ENCODE peak calls at places on chromosomes 13 and 19, in four cellular contexts. One of them, this sample, is unnamed. For H3K4me1 and H4K20me1, the result is how much of the 10 kb centered on the place peaks cover.

GRCh38 chr13:51541809-51542258 is 42.4 kb upstream of the WDFY2 start:
- DNase-seq in hepatocyte: no peak
- DNase-seq in GM23338: no peak
- DNase-seq in neural progenitor cell: no peak
- DNase-seq in this sample: no peak

GRCh38 chr19:19039901-19040300 is 6.5 kb downstream of the ARMC6 start:
- DNase-seq in hepatocyte: no peak
- DNase-seq in GM23338: no peak
- DNase-seq in neural progenitor cell: no peak
- DNase-seq in this sample: no peak

GRCh38 chr19:37505958-37506386 is 767 bp upstream of the ZNF793 start:
- DNase-seq in hepatocyte: peak
- DNase-seq in GM23338: peak
- DNase-seq in neural progenitor cell: no peak
- DNase-seq in this sample: no peak

GRCh38 chr19:10295305-10295846 is 5.6 kb downstream of the ICAM5 start:
- DNase-seq in hepatocyte: no peak
- DNase-seq in GM23338: peak
- DNase-seq in neural progenitor cell: peak
- DNase-seq in this sample: peak

GRCh38 chr13:96044238-96044637 is 9.0 kb downstream of the UGGT2 start:
- DNase-seq in hepatocyte: no peak
- DNase-seq in GM23338: no peak
- DNase-seq in neural progenitor cell: no peak
- DNase-seq in this sample: no peak

GRCh38 chr19:50481351-50482149 is 4.9 kb upstream of the GARIN5A start:
- DNase-seq in hepatocyte: no peak
- DNase-seq in GM23338: no peak
- DNase-seq in neural progenitor cell: no peak
- DNase-seq in this sample: no peak

GRCh38 chr13:36323951-36324566 is 22.1 kb downstream of the SPART start:
- DNase-seq in hepatocyte: no peak
- DNase-seq in GM23338: no peak
- DNase-seq in neural progenitor cell: no peak
- DNase-seq in this sample: no peak

GRCh38 chr13:31927219-31927653 is 104.3 kb upstream of the FRY start:
- DNase-seq in hepatocyte: peak
- DNase-seq in GM23338: peak
- DNase-seq in neural progenitor cell: peak
- DNase-seq in this sample: no peak

GRCh38 chr13:27018882-27019281 is 152.7 kb downstream of the USP12 start:
- DNase-seq in hepatocyte: no peak
- DNase-seq in GM23338: peak
- DNase-seq in neural progenitor cell: no peak
- DNase-seq in this sample: no peak

GRCh38 chr13:65638572-65639168 is 1591.5 kb downstream of the PCDH9 start:
- DNase-seq in hepatocyte: peak
- DNase-seq in GM23338: peak
- DNase-seq in neural progenitor cell: peak
- DNase-seq in this sample: peak

GRCh38 chr13:104584481-104584880 is 1518.3 kb upstream of the SLC10A2 start:
- DNase-seq in hepatocyte: no peak
- DNase-seq in GM23338: no peak
- DNase-seq in neural progenitor cell: no peak
- DNase-seq in this sample: no peak

GRCh38 chr19:7916137-7916907 is 1.7 kb downstream of the TGFBR3L start:
- DNase-seq in hepatocyte: peak
- DNase-seq in GM23338: peak
- DNase-seq in neural progenitor cell: peak
- DNase-seq in this sample: peak

GRCh38 chr19:3468211-3468610 is 12.1 kb downstream of the SMIM24 start:
- DNase-seq in hepatocyte: no peak
- DNase-seq in GM23338: no peak
- DNase-seq in neural progenitor cell: no peak
- DNase-seq in this sample: peak
- H3K27ac ChIP-seq in hepatocyte: no peak
- H3K27ac ChIP-seq in GM23338: no peak
- H3K27ac ChIP-seq in neural progenitor cell: no peak
- H3K27ac ChIP-seq in this sample: no peak

DNA sequence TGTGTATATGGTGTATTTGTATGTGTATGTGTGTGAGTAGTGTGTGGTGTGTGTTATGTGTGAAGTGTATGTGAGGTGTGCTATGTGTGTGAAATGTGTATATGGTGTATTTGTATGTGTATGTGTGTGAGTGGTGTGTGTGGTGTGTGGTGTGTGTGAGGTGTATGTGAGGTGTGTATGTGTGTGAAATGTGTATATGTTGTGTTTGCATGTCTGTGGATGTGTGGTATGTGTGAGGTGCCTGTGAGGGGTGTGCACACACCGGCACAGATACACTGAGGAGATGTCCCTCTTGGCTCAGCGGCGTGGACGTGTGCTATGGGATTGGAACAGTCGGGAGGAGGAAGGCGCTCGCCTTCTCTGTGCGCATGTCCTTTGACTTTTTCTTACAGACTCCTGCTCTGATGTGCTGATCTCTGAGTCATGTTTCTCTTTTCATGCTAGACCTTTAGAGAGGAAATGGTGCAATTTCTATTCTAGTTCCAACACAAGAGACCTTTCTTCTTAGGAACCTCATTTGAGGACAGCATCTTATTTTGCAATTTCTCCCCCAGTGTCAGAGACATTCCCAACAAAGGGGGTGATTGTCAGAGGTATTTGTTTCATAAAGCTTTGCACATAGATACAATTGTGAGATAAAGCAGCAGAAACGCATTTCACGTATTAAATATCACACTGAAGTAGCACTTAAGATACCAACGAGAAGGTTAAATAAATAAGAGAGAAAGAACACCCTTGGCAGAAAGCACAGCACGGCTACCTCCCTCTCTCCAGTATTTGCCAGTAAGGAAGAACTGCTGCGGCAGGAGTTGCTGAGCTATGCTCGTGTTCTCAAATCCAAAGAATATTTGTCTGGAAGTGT is 11.3 kb upstream of the TNFRSF19 start:
- DNase-seq in hepatocyte: peak
- DNase-seq in GM23338: peak
- DNase-seq in neural progenitor cell: no peak
- DNase-seq in this sample: peak
- H3K4me1 ChIP-seq in hepatocyte: under half
- H3K4me1 ChIP-seq in GM23338: under half
- H3K4me1 ChIP-seq in neural progenitor cell: under half
- H3K4me1 ChIP-seq in this sample: under half

GRCh38 chr19:3109491-3109890 is 15.3 kb downstream of the GNA11 start:
- DNase-seq in hepatocyte: no peak
- DNase-seq in GM23338: no peak
- DNase-seq in neural progenitor cell: no peak
- DNase-seq in this sample: no peak

GRCh38 chr19:3108775-3109174 is 14.6 kb downstream of the GNA11 start:
- DNase-seq in hepatocyte: peak
- DNase-seq in GM23338: peak
- DNase-seq in neural progenitor cell: peak
- DNase-seq in this sample: peak

GRCh38 chr19:3111586-3112247 is 17.6 kb downstream of the GNA11 start:
- DNase-seq in hepatocyte: no peak
- DNase-seq in GM23338: no peak
- DNase-seq in neural progenitor cell: no peak
- DNase-seq in this sample: peak

GRCh38 chr19:3112375-3113099 is 18.4 kb downstream of the GNA11 start:
- DNase-seq in hepatocyte: no peak
- DNase-seq in GM23338: no peak
- DNase-seq in neural progenitor cell: no peak
- DNase-seq in this sample: peak

DNA sequence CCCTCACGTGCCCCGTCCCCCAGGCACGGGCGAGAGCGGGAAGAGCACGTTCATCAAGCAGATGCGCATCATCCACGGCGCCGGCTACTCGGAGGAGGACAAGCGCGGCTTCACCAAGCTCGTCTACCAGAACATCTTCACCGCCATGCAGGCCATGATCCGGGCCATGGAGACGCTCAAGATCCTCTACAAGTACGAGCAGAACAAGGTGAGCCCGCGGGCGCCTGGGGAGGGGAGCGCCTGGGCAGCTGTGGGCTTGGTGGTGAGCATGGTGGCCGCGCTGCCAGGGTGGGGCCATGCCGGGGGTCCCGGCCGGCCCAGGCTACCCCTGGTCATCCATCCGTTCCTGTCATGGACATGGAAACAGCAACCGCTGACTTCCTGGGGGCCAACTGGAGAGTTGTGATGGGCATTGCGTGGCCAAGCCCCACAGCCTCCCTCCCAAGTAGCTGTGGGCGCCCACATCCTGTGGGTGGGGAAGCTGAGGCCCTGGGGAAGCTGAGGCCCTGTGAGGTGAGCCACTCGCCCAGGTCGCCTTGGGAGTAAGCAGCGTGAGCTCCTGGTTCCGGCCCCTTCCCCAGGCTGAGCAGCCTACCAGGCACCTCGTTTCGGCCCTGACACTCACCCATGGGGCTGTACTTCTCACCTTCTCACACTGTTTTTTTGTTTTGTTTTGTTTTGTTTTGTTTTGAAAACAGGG is 16.1 kb downstream of the GNA11 start:
- DNase-seq in hepatocyte: no peak
- DNase-seq in GM23338: no peak
- DNase-seq in neural progenitor cell: no peak
- DNase-seq in this sample: peak
- H4K20me1 ChIP-seq in hepatocyte: half or more
- H4K20me1 ChIP-seq in GM23338: under half
- H4K20me1 ChIP-seq in neural progenitor cell: half or more
- H4K20me1 ChIP-seq in this sample: half or more

DNA sequence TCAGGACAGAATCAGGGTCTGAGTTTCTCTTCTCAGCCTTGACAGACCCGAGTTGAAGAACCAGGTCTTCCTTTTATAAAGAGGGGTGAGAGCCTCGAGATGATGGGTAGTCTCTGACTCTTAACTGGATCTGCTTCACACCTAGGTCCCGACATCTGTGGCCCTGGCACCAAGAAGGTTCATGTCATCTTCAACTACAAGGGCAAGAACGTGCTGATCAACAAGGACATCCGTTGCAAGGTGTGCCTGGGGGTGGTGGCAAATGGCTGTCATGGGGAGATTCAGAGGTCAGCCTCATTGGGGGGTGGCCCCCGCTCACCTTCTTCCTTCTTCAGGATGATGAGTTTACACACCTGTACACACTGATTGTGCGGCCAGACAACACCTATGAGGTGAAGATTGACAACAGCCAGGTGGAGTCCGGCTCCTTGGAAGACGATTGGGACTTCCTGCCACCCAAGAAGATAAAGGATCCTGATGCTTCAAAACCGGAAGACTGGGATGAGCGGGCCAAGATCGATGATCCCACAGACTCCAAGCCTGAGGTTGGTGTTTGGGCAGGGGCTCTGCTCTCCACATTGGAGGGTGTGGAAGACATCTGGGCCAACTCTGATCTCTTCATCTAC is 1.6 kb downstream of the CALR start:
- DNase-seq in hepatocyte: no peak
- DNase-seq in GM23338: no peak
- DNase-seq in neural progenitor cell: no peak
- DNase-seq in this sample: peak
- H3K27ac ChIP-seq in hepatocyte: no peak
- H3K27ac ChIP-seq in GM23338: peak
- H3K27ac ChIP-seq in neural progenitor cell: no peak
- H3K27ac ChIP-seq in this sample: peak

DNA sequence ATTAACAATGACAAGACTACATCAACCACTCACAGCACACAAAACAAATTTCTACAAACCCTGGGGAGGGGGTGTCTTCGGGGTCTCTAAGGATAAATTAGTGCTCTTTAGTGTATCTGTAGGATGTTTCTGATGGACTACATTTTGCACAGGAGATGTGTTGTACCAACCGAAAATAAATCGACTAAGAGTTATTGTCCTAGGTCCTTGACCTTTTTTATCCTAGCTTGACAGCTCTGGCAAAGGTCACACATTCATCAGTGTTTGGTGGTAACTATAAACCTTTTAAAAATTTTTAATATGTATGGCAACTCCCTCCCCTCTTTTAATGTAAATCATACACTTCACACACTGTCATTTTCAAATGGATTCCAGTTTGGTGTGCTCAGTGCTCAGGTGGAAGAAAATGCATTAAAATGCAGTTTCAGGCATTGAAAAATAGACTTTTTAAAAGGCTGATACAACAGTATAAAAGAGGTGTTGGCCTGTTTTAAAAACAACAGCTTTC is 7.7 kb downstream of the ZIC5 start:
- DNase-seq in hepatocyte: no peak
- DNase-seq in GM23338: no peak
- DNase-seq in neural progenitor cell: no peak
- DNase-seq in this sample: no peak
- H3K4me1 ChIP-seq in hepatocyte: under half
- H3K4me1 ChIP-seq in GM23338: half or more
- H3K4me1 ChIP-seq in neural progenitor cell: half or more
- H3K4me1 ChIP-seq in this sample: under half

DNA sequence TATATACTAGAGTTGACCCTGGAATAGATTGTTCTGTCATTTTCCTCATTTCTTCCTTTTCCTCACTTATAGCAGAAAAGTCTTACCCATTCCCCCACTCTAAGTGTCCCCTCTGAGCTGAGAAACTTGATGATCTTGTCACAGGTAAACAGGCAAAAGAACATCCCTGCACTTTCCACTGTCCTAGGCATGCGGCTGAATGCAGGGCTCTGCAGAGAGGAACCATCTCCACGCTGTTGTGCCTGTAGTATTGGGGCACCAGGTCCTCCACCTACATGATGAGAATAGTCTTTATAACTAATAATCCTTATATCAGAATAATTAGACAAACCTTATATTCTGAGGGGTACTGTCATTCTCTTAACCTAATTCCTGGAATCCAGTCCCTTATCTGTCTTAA is 211.3 kb downstream of the RBM26 start:
- DNase-seq in hepatocyte: no peak
- DNase-seq in GM23338: no peak
- DNase-seq in neural progenitor cell: no peak
- DNase-seq in this sample: no peak
- H4K20me1 ChIP-seq in hepatocyte: under half
- H4K20me1 ChIP-seq in GM23338: under half
- H4K20me1 ChIP-seq in neural progenitor cell: under half
- H4K20me1 ChIP-seq in this sample: under half

DNA sequence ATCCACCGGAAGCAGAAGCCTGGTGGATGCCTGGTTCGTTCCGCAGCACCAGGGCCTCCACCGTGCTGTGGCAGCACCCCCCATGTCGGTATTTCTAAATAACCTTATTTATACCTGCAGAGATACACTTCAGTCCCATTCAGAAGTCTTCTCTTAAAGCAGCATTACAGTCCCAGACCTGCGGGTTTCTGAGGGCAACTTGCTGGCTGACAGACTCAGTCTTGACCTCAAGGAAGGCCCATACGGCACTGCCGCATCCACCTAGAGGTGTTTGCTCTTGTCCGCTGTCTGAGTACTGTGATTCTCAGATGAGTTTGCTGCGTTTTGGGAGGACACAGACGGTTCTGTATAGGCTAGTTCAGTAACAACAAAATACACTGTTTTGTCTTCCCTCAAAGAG is 16.9 kb upstream of the TEX29 start:
- DNase-seq in hepatocyte: no peak
- DNase-seq in GM23338: no peak
- DNase-seq in neural progenitor cell: no peak
- DNase-seq in this sample: no peak
- H3K27ac ChIP-seq in hepatocyte: no peak
- H3K27ac ChIP-seq in GM23338: no peak
- H3K27ac ChIP-seq in neural progenitor cell: no peak
- H3K27ac ChIP-seq in this sample: no peak